ENCODE peak calls at places on chromosomes 12 and 14, in seven cellular contexts. K is left ventricle myocardium superior, Q is mucosa of gallbladder, B is GM04504, I is lower lobe of right lung, D is nucleus accumbens, T is GM18507. A is an unnamed sample.

GRCh38 chr12:80937391-80938238 is at the start of gene LIN7A:
- DNase-seq in K (peak), Q (peak), B (peak), I (peak), D (peak), T (no peak), A (peak)

GRCh38 chr12:100926669-100927248 is 132.2 kb downstream of the ANO4 start:
- DNase-seq in K (no peak), Q (peak), B (no peak), I (no peak), D (no peak), T (no peak), A (no peak)

GRCh38 chr14:103501921-103502669 is 20.5 kb downstream of the CKB start:
- DNase-seq in K (no peak), Q (no peak), B (no peak), I (no peak), D (no peak), T (no peak), A (no peak)

GRCh38 chr14:20609215-20610001 is 18.2 kb upstream of the RNASE12 start:
- DNase-seq in K (peak), Q (peak), B (peak), I (peak), D (peak), T (peak), A (no peak)

GRCh38 chr12:92505373-92506340 is 197.1 kb upstream of the PLEKHG7 start:
- DNase-seq in K (peak), Q (peak), B (no peak), I (peak), D (peak), T (no peak), A (no peak)

GRCh38 chr14:24813819-24814259 is 179.8 kb upstream of the GZMB start:
- DNase-seq in K (no peak), Q (no peak), B (no peak), I (no peak), D (no peak), T (no peak), A (no peak)

GRCh38 chr14:93231129-93231979 is 24.3 kb downstream of the UBR7 start:
- DNase-seq in K (no peak), Q (peak), B (no peak), I (no peak), D (peak), T (no peak), A (peak)

GRCh38 chr14:28151931-28152330 is 614.7 kb upstream of the FOXG1 start:
- DNase-seq in K (no peak), Q (no peak), B (no peak), I (no peak), D (no peak), T (no peak), A (no peak)

GRCh38 chr12:13195848-13196301 is 651 bp upstream of the EMP1 start:
- DNase-seq in K (no peak), Q (peak), B (no peak), I (no peak), D (no peak), T (no peak), A (no peak)

GRCh38 chr12:69719336-69720316 is 19.0 kb upstream of the RAB3IP start:
- DNase-seq in K (no peak), Q (no peak), B (no peak), I (no peak), D (no peak), T (no peak), A (no peak)

GRCh38 chr14:69880051-69880487 is 853 bp downstream of the SMOC1 start:
- DNase-seq in K (no peak), Q (no peak), B (no peak), I (no peak), D (no peak), T (no peak), A (no peak)

GRCh38 chr12:117901631-117902030 is 67.2 kb downstream of the KSR2 start:
- DNase-seq in K (no peak), Q (no peak), B (no peak), I (no peak), D (no peak), T (no peak), A (no peak)

GRCh38 chr12:107320929-107321618 is 227.7 kb upstream of the CRY1 start:
- DNase-seq in K (peak), Q (no peak), B (no peak), I (peak), D (peak), T (no peak), A (peak)

GRCh38 chr12:20602671-20603402 is 92.3 kb upstream of the SLCO1C1 start:
- DNase-seq in K (no peak), Q (no peak), B (no peak), I (no peak), D (no peak), T (no peak), A (no peak)

GRCh38 chr14:61281186-61281676 is at the start of gene TMEM30B:
- DNase-seq in K (no peak), Q (peak), B (no peak), I (peak), D (no peak), T (no peak), A (no peak)

GRCh38 chr12:47317182-47317915 is 237.6 kb upstream of the AMIGO2 start:
- DNase-seq in K (no peak), Q (no peak), B (peak), I (no peak), D (no peak), T (no peak), A (no peak)

GRCh38 chr12:53675701-53676607 is at the start of gene ATP5MC2:
- DNase-seq in K (peak), Q (peak), B (peak), I (peak), D (peak), T (peak), A (peak)

GRCh38 chr12:47744005-47744651 is 14.6 kb downstream of the RAPGEF3 start:
- DNase-seq in K (no peak), Q (peak), B (no peak), I (peak), D (no peak), T (no peak), A (no peak)

GRCh38 chr14:64117671-64118402 is 176.3 kb downstream of the ESR2 start:
- DNase-seq in K (peak), Q (peak), B (no peak), I (no peak), D (no peak), T (no peak), A (no peak)

GRCh38 chr12:51393676-51394545 is 2.7 kb upstream of the GALNT6 start:
- DNase-seq in K (no peak), Q (no peak), B (peak), I (no peak), D (no peak), T (no peak), A (no peak)

GRCh38 chr12:4707306-4707705 is 12.9 kb upstream of the GALNT8 start:
- DNase-seq in K (no peak), Q (no peak), B (no peak), I (no peak), D (no peak), T (no peak), A (no peak)

GRCh38 chr14:102097441-102098135 is 10.7 kb upstream of the HSP90AA1 start:
- DNase-seq in K (no peak), Q (no peak), B (no peak), I (no peak), D (no peak), T (no peak), A (no peak)

GRCh38 chr12:43349863-43350262 is 202.1 kb downstream of the ADAMTS20 start:
- DNase-seq in K (no peak), Q (no peak), B (no peak), I (no peak), D (no peak), T (no peak), A (no peak)

GRCh38 chr12:103676863-103677262 is 89.8 kb downstream of the STAB2 start:
- DNase-seq in K (no peak), Q (no peak), B (no peak), I (no peak), D (no peak), T (no peak), A (no peak)

GRCh38 chr12:88650715-88651114 is 70.4 kb upstream of the KITLG start:
- DNase-seq in K (no peak), Q (no peak), B (peak), I (no peak), D (no peak), T (no peak), A (no peak)

GRCh38 chr12:101939856-101940265 is 62.5 kb downstream of the DRAM1 start:
- DNase-seq in K (peak), Q (peak), B (peak), I (no peak), D (peak), T (no peak), A (no peak)